ENCODE peak calls at places on chromosome 10, in four cellular contexts. B, F, L and G are unnamed samples.
A peak's percentile ranks its signal among the peaks of the same experiment; 100 is the strongest.

GRCh38 chr10:103327906-103328305 is 23.0 kb downstream of the PCGF6 start:
- DNase-seq in F (no peak), L (no peak), B (no peak), G (no peak)

GRCh38 chr10:12782537-12782936 is 219.0 kb downstream of the CCDC3 start:
- DNase-seq in F (peak; percentile 72), L (peak; percentile 52), B (peak; percentile 37), G (no peak)

GRCh38 chr10:75250934-75251333 is 15.2 kb upstream of the COMTD1 start:
- DNase-seq in B (no peak), F (no peak), L (no peak), G (no peak)

GRCh38 chr10:86224354-86225097 is 142.1 kb downstream of the GRID1 start:
- DNase-seq in L (no peak), B (no peak), F (no peak), G (no peak)

GRCh38 chr10:51768886-51769285 is 69.5 kb upstream of the CSTF2T start:
- DNase-seq in B (no peak), F (no peak), L (no peak), G (no peak)

GRCh38 chr10:76080991-76081390 is 649.6 kb downstream of the LRMDA start:
- DNase-seq in F (no peak), B (no peak), L (peak; percentile 17), G (no peak)

GRCh38 chr10:33263453-33263852 is 71.0 kb downstream of the NRP1 start:
- DNase-seq in F (no peak), L (peak; percentile 58), B (no peak), G (no peak)

GRCh38 chr10:94602729-94603515 is 57.3 kb downstream of the HELLS start:
- DNase-seq in B (no peak), L (peak; percentile 19), F (no peak), G (no peak)

GRCh38 chr10:110317866-110318850 is 13.4 kb upstream of the SMNDC1 start:
- DNase-seq in L (no peak), B (no peak), F (no peak), G (no peak)

GRCh38 chr10:48363617-48364355 is 57.3 kb downstream of the MAPK8 start:
- DNase-seq in L (peak; percentile 86), B (peak; percentile 24), F (peak; percentile 79), G (peak; percentile 52)

GRCh38 chr10:60704480-60704879 is 73.8 kb upstream of the CDK1 start:
- DNase-seq in L (peak; percentile 6), F (no peak), B (no peak), G (no peak)

GRCh38 chr10:7320072-7320471 is 90.8 kb downstream of the SFMBT2 start:
- DNase-seq in F (no peak), L (no peak), B (no peak), G (no peak)

GRCh38 chr10:104406715-104407517 is 53.3 kb downstream of the CFAP58 start:
- DNase-seq in B (no peak), F (peak; percentile 68), L (peak; percentile 67), G (peak; percentile 24)

GRCh38 chr10:122302315-122302714 is 31.2 kb downstream of the BTBD16 start:
- DNase-seq in L (no peak), F (no peak), B (no peak), G (no peak)

GRCh38 chr10:5684971-5685763 is 529 bp downstream of the TASOR2 start:
- DNase-seq in L (peak; percentile 84), B (peak; percentile 73), F (peak; percentile 81), G (peak; percentile 31)

GRCh38 chr10:27783660-27784059 is 38.0 kb upstream of the MKX start:
- DNase-seq in B (peak; percentile 18), L (peak; percentile 8), F (peak; percentile 79), G (peak; percentile 11)

GRCh38 chr10:79237801-79238520 is 109.3 kb upstream of the PPIF start:
- DNase-seq in L (no peak), F (no peak), B (no peak), G (no peak)

GRCh38 chr10:80444124-80444523 is 10.0 kb upstream of the TSPAN14 start:
- DNase-seq in L (no peak), F (no peak), B (no peak), G (no peak)

GRCh38 chr10:86340991-86341260 is 25.7 kb downstream of the GRID1 start:
- DNase-seq in F (no peak), B (no peak), L (no peak), G (no peak)

GRCh38 chr10:28738200-28738599 is 60.9 kb downstream of the BAMBI start:
- DNase-seq in F (peak; percentile 58), B (no peak), L (no peak), G (no peak)

GRCh38 chr10:79335094-79335469 is 12.2 kb upstream of the PPIF start:
- DNase-seq in B (no peak), F (no peak), L (no peak), G (no peak)

GRCh38 chr10:62380002-62380401 is 5.8 kb downstream of the ZNF365 start:
- DNase-seq in F (no peak), B (no peak), L (peak; percentile 21), G (no peak)
- TF ChIP-seq CTCF in F (no peak), B (no peak), L (no peak), G (no peak)

GRCh38 chr10:36748128-36748871 is 377.1 kb upstream of the ANKRD30A start:
- DNase-seq in F (no peak), B (no peak), L (no peak), G (no peak)
- TF ChIP-seq CTCF in F (no peak), B (no peak), L (no peak), G (no peak)

DNA sequence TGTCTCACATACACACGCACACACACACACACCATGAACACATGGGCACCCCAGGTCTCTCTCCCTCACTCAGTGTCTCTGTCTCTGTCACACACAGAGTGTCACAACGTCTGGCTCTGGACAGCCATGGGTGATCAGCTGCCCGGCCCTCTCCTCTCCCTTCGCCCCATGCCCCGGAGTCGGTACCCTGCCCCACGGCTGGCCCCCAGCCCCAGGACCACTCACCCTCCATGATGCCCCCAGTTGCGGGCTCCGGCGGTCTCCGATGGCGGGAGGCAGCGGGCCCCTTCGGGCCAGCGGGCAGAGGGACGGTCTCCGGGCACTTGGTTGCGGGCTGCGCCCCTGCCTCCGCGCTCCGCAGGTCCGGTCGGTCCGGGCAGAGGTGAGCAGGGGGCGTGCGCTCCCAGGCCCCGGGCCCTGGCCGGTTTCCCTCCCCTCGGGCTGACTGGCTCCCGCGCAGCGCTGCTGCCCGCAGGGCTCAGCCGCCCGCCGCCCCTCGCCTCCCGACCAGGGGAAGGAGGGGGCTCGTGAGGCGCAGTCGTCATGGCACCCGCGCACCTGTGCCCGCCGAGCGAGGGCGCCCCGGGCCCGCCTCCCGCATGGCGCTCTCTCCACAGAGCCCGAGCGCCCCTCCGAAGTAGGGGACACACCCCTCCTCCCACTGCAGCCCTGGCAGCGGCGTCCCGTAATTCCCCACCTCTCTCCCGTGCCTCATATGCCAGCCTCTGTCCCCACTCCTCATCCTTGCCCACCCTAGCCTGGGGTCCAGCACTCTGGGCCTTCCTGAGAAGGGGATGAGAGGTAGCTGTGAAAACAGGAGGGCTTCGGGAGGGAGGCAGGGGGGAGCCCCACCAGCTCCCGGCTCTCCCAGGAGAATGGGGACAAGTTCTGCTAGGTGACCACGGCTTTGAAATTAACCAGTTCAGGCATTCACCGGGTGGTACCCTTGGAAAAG is at the start of gene NPFFR1:
- DNase-seq in F (peak; percentile 82), L (no peak), B (no peak), G (no peak)
- TF ChIP-seq CTCF in F (no peak), L (no peak), B (no peak), G (no peak)

DNA sequence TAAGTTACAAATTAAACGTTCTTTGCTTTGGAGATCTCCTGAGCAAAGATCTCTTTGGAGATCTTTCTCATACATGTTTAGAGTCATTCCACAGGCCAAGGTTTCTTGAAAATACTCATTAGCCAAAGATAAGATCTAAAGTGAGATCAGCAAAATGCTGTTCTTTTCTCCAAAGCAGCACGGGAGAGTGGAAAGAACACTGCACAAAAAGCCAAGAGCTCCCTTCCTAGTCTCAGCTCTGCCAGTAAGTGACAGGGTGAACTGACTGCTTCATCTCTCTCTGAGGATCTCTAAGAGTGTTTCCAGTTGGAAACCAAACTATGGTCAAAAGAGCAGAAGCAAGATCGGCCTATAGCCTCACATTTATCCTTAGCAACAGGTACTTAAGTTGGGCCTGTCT is 168.4 kb upstream of the ASAH2 start:
- DNase-seq in F (no peak), B (no peak), L (no peak), G (no peak)
- TF ChIP-seq CTCF in F (no peak), B (no peak), L (no peak), G (no peak)

GRCh38 chr10:124697443-124697836 is 46.7 kb downstream of the FAM53B start:
- DNase-seq in F (no peak), L (no peak), B (no peak), G (no peak)

GRCh38 chr10:124696446-124697392 is 47.5 kb downstream of the FAM53B start:
- DNase-seq in B (no peak), F (no peak), L (no peak), G (no peak)

GRCh38 chr10:124699471-124700292 is 44.5 kb downstream of the FAM53B start:
- DNase-seq in L (no peak), B (peak; percentile 54), F (no peak), G (no peak)

GRCh38 chr10:124698560-124699470 is 45.4 kb downstream of the FAM53B start:
- DNase-seq in F (no peak), B (no peak), L (no peak), G (no peak)

GRCh38 chr10:124697837-124698559 is 46.2 kb downstream of the FAM53B start:
- DNase-seq in L (no peak), F (peak; percentile 36), B (no peak), G (no peak)
- TF ChIP-seq CTCF in L (no peak), F (no peak), B (no peak), G (no peak)

GRCh38 chr10:72785422-72785818 is 93.5 kb downstream of the MCU start:
- DNase-seq in L (no peak), F (no peak), B (no peak), G (no peak)

GRCh38 chr10:72779874-72780273 is 87.9 kb downstream of the MCU start:
- DNase-seq in B (no peak), F (no peak), L (no peak), G (no peak)

GRCh38 chr10:72783290-72783689 is 91.3 kb downstream of the MCU start:
- DNase-seq in B (no peak), F (no peak), L (no peak), G (no peak)

GRCh38 chr10:72790216-72790990 is 98.5 kb downstream of the MCU start:
- DNase-seq in B (no peak), F (no peak), L (no peak), G (no peak)

GRCh38 chr10:72784551-72785421 is 92.8 kb downstream of the MCU start:
- DNase-seq in L (peak; percentile 91), F (peak; percentile 76), B (peak; percentile 83), G (peak; percentile 62)
- TF ChIP-seq CTCF in L (no peak), F (no peak), B (no peak), G (no peak)

DNA sequence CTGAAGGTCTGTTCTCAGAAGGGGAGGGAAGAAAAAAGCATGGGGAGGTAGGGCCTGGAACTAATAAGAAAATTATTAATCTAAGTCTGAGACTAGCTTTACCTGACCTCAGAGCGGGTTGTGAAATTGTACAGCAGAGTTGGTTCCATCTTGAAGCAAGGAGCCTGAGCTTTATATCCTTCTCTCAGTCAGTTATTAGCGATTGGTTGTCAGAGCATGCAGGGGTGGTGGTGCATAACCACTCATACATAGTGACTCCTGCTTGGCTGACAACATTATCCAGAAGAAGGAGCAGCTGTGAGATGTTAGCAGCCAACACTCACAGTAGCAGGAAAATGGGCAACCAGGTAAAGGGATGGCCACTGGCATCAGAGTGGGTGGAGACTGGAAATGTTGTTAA is 976.3 kb upstream of the LRRTM3 start:
- DNase-seq in F (no peak), L (no peak), B (no peak), G (no peak)
- TF ChIP-seq CTCF in F (no peak), L (no peak), B (no peak), G (no peak)